ENCODE peak calls at places on chromosomes 6 and 20, in six cellular contexts. One of them, this sample, is unnamed.

GRCh38 chr6:157184202-157185015 is 138.9 kb downstream of the TMEM242 start:
- DNase-seq in cardiac muscle cell: peak; percentile 77
- DNase-seq in tibial nerve: peak; percentile 57
- DNase-seq in GM12865: peak; percentile 68
- DNase-seq in OCI-LY7: peak; percentile 56
- DNase-seq in foreskin fibroblast: peak; percentile 40
- DNase-seq in this sample: no peak

GRCh38 chr20:45822863-45823262 is 4.2 kb downstream of the TNNC2 start:
- DNase-seq in cardiac muscle cell: no peak
- DNase-seq in tibial nerve: no peak
- DNase-seq in GM12865: no peak
- DNase-seq in OCI-LY7: no peak
- DNase-seq in foreskin fibroblast: no peak
- DNase-seq in this sample: no peak

GRCh38 chr6:161959072-161959471 is 685.2 kb upstream of the AGPAT4 start:
- DNase-seq in cardiac muscle cell: no peak
- DNase-seq in tibial nerve: no peak
- DNase-seq in GM12865: no peak
- DNase-seq in OCI-LY7: no peak
- DNase-seq in foreskin fibroblast: no peak
- DNase-seq in this sample: no peak

GRCh38 chr6:41462980-41463930 is 82.9 kb upstream of the FOXP4 start:
- DNase-seq in cardiac muscle cell: peak; percentile 83
- DNase-seq in tibial nerve: peak; percentile 60
- DNase-seq in GM12865: peak; percentile 69
- DNase-seq in OCI-LY7: peak; percentile 42
- DNase-seq in foreskin fibroblast: no peak
- DNase-seq in this sample: peak; percentile 54

GRCh38 chr6:168031411-168032382 is 34.2 kb downstream of the KIF25 start:
- DNase-seq in cardiac muscle cell: no peak
- DNase-seq in tibial nerve: no peak
- DNase-seq in GM12865: no peak
- DNase-seq in OCI-LY7: no peak
- DNase-seq in foreskin fibroblast: peak; percentile 62
- DNase-seq in this sample: no peak

GRCh38 chr6:82687855-82688254 is 324.2 kb downstream of the TPBG start:
- DNase-seq in cardiac muscle cell: no peak
- DNase-seq in tibial nerve: no peak
- DNase-seq in GM12865: no peak
- DNase-seq in OCI-LY7: no peak
- DNase-seq in foreskin fibroblast: no peak
- DNase-seq in this sample: no peak

GRCh38 chr6:49550413-49551125 is at the start of gene C6orf141:
- DNase-seq in cardiac muscle cell: peak; percentile 34
- DNase-seq in tibial nerve: no peak
- DNase-seq in GM12865: peak; percentile 41
- DNase-seq in OCI-LY7: no peak
- DNase-seq in foreskin fibroblast: no peak
- DNase-seq in this sample: no peak

GRCh38 chr6:133730881-133731280 is 158.0 kb upstream of the TCF21 start:
- DNase-seq in cardiac muscle cell: no peak
- DNase-seq in tibial nerve: no peak
- DNase-seq in GM12865: no peak
- DNase-seq in OCI-LY7: no peak
- DNase-seq in foreskin fibroblast: peak; percentile 39
- DNase-seq in this sample: no peak

GRCh38 chr6:80132942-80133517 is 26.6 kb downstream of the BCKDHB start:
- DNase-seq in cardiac muscle cell: peak; percentile 84
- DNase-seq in tibial nerve: peak; percentile 58
- DNase-seq in GM12865: peak; percentile 30
- DNase-seq in OCI-LY7: peak; percentile 8
- DNase-seq in foreskin fibroblast: peak; percentile 47
- DNase-seq in this sample: peak; percentile 21

GRCh38 chr6:75244063-75244575 is 518 bp upstream of the COX7A2 start:
- DNase-seq in cardiac muscle cell: no peak
- DNase-seq in tibial nerve: no peak
- DNase-seq in GM12865: no peak
- DNase-seq in OCI-LY7: no peak
- DNase-seq in foreskin fibroblast: no peak
- DNase-seq in this sample: no peak

GRCh38 chr20:62476074-62476838 is 461 bp upstream of the GATA5 start:
- DNase-seq in cardiac muscle cell: peak; percentile 93
- DNase-seq in tibial nerve: no peak
- DNase-seq in GM12865: no peak
- DNase-seq in OCI-LY7: no peak
- DNase-seq in foreskin fibroblast: no peak
- DNase-seq in this sample: no peak

GRCh38 chr20:62475819-62476073 is at the start of gene GATA5:
- DNase-seq in cardiac muscle cell: no peak
- DNase-seq in tibial nerve: no peak
- DNase-seq in GM12865: no peak
- DNase-seq in OCI-LY7: no peak
- DNase-seq in foreskin fibroblast: no peak
- DNase-seq in this sample: no peak

GRCh38 chr20:62480318-62480717 is 4.5 kb upstream of the GATA5 start:
- DNase-seq in cardiac muscle cell: no peak
- DNase-seq in tibial nerve: no peak
- DNase-seq in GM12865: no peak
- DNase-seq in OCI-LY7: no peak
- DNase-seq in foreskin fibroblast: no peak
- DNase-seq in this sample: no peak

GRCh38 chr20:62479218-62479617 is 3.4 kb upstream of the GATA5 start:
- DNase-seq in cardiac muscle cell: no peak
- DNase-seq in tibial nerve: no peak
- DNase-seq in GM12865: no peak
- DNase-seq in OCI-LY7: no peak
- DNase-seq in foreskin fibroblast: no peak
- DNase-seq in this sample: no peak

DNA sequence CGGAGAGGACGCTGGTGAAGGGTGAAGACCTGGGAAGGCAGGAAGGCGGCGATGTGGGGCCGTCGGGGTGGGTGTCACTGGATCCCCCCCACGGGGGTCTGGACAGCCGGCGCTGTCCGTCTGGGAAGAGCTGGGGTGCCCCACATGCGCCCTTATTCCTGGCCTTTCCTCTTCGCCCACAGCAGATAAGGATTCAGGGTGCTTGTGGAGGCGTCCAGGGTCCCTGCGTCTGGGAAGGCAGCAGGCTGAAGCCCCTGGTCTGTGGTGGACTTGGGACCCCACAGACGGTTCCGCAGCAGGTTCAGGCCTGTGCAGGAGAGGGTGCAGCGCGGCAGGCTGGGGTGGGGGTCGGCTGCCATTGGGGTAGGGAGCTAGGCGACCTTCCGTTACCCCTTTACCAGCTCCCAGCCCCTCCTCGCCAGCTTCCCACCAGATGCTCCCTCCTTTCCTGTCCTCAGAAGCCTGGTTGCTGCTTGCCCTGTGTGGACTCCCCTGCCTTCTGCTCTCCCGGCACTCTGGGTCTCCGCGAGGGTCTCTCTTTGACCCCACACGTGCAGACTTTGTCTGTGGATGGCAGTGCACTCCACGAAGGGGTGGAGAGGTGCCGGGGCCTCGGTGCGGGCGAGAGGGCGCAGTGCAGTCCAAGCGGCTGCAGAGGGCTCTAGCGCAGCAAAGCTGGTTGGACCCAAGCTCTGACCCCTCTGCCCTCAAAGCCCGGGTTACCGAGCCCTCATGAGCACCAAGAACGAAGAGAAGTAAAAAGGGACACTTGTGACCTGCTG is 2.1 kb upstream of the GATA5 start:
- DNase-seq in cardiac muscle cell: peak; percentile 63
- DNase-seq in tibial nerve: no peak
- DNase-seq in GM12865: no peak
- DNase-seq in OCI-LY7: peak; percentile 21
- DNase-seq in foreskin fibroblast: no peak
- DNase-seq in this sample: no peak
- H3K4me3 ChIP-seq in cardiac muscle cell: no peak overlapping the region
- H3K4me3 ChIP-seq in tibial nerve: no peak overlapping the region
- H3K4me3 ChIP-seq in GM12865: no peak overlapping the region
- H3K4me3 ChIP-seq in OCI-LY7: no peak overlapping the region
- H3K4me3 ChIP-seq in foreskin fibroblast: no peak overlapping the region
- H3K4me3 ChIP-seq in this sample: no peak overlapping the region

GRCh38 chr6:2164481-2164880 is 80.9 kb downstream of the GMDS start:
- DNase-seq in cardiac muscle cell: no peak
- DNase-seq in tibial nerve: no peak
- DNase-seq in GM12865: no peak
- DNase-seq in OCI-LY7: no peak
- DNase-seq in foreskin fibroblast: no peak
- DNase-seq in this sample: no peak

GRCh38 chr6:2162089-2162465 is 83.3 kb downstream of the GMDS start:
- DNase-seq in cardiac muscle cell: no peak
- DNase-seq in tibial nerve: no peak
- DNase-seq in GM12865: no peak
- DNase-seq in OCI-LY7: no peak
- DNase-seq in foreskin fibroblast: no peak
- DNase-seq in this sample: no peak

GRCh38 chr6:2157441-2158127 is 87.8 kb downstream of the GMDS start:
- DNase-seq in cardiac muscle cell: no peak
- DNase-seq in tibial nerve: no peak
- DNase-seq in GM12865: peak; percentile 71
- DNase-seq in OCI-LY7: no peak
- DNase-seq in foreskin fibroblast: peak; percentile 73
- DNase-seq in this sample: no peak

GRCh38 chr6:2155206-2155605 is 90.2 kb downstream of the GMDS start:
- DNase-seq in cardiac muscle cell: no peak
- DNase-seq in tibial nerve: no peak
- DNase-seq in GM12865: no peak
- DNase-seq in OCI-LY7: no peak
- DNase-seq in foreskin fibroblast: no peak
- DNase-seq in this sample: no peak

GRCh38 chr6:2158596-2159271 is 86.7 kb downstream of the GMDS start:
- DNase-seq in cardiac muscle cell: peak; percentile 40
- DNase-seq in tibial nerve: no peak
- DNase-seq in GM12865: peak; percentile 3
- DNase-seq in OCI-LY7: peak; percentile 7
- DNase-seq in foreskin fibroblast: no peak
- DNase-seq in this sample: no peak
- TF ChIP-seq CTCF in cardiac muscle cell: peak; percentile 49
- TF ChIP-seq CTCF in tibial nerve: no peak
- TF ChIP-seq CTCF in GM12865: no peak
- TF ChIP-seq CTCF in OCI-LY7: peak; percentile 62
- TF ChIP-seq CTCF in foreskin fibroblast: peak; percentile 28
- TF ChIP-seq CTCF in this sample: peak; percentile 15

GRCh38 chr6:68087399-68088133 is 547.5 kb upstream of the ADGRB3 start:
- DNase-seq in cardiac muscle cell: no peak
- DNase-seq in tibial nerve: no peak
- DNase-seq in GM12865: peak; percentile 62
- DNase-seq in OCI-LY7: peak; percentile 66
- DNase-seq in foreskin fibroblast: no peak
- DNase-seq in this sample: no peak
- H3K4me3 ChIP-seq in cardiac muscle cell: no peak overlapping the region
- H3K4me3 ChIP-seq in tibial nerve: peak overlapping the region; percentile 13
- H3K4me3 ChIP-seq in GM12865: no peak overlapping the region
- H3K4me3 ChIP-seq in OCI-LY7: peak overlapping the region; percentile 32
- H3K4me3 ChIP-seq in foreskin fibroblast: no peak overlapping the region
- H3K4me3 ChIP-seq in this sample: peak overlapping the region; percentile 18

DNA sequence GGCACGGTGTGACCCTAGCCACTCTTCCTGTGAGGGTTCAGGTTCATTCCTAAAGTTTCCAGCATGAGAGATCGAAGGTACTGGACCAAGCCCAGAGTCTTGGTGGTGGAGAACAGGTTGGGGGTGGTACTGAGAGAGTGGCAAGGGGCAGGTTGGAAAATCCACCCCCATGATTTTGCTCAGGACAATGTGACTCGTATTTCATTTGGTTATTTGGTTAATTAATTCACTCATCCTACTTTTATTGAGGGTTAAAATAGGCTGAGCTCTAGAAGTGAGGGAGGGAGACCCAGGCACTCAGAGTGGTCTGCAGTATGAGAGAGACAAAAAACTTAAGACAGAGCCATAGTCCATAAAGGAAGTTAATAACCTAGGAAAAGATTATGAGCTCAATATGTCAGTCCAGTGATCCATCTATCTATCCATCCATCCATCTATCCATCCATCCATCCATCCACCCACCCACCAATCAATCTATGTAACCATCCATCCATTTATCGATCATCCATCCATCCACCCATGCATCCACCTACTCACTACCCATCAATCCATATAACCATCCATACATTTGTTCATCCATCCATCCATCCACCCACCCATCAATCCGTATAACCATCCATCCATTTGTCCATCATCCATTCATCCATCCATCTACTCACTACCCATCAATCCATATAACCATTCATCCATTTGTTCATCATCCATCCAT is 6.7 kb upstream of the BPIFB6 start:
- DNase-seq in cardiac muscle cell: no peak
- DNase-seq in tibial nerve: no peak
- DNase-seq in GM12865: no peak
- DNase-seq in OCI-LY7: no peak
- DNase-seq in foreskin fibroblast: no peak
- DNase-seq in this sample: no peak
- TF ChIP-seq CTCF in cardiac muscle cell: no peak
- TF ChIP-seq CTCF in tibial nerve: no peak
- TF ChIP-seq CTCF in GM12865: no peak
- TF ChIP-seq CTCF in OCI-LY7: no peak
- TF ChIP-seq CTCF in foreskin fibroblast: no peak
- TF ChIP-seq CTCF in this sample: no peak